ENCODE peak calls at places on chromosomes 5 and 9, in six cellular contexts. U is heart left ventricle; S is heart right ventricle; E is breast epithelium; N is CD4-positive, alpha-beta T cell; T is tibial nerve. C is an unnamed sample.

GRCh38 chr5:59640411-59640810 is 253.1 kb downstream of the PDE4D start:
- DNase-seq in U (peak; percentile 11), S (no peak), E (no peak), N (no peak), T (no peak), C (no peak)

GRCh38 chr5:159780246-159780645 is 136.0 kb upstream of the ADRA1B start:
- DNase-seq in U (no peak), S (no peak), E (no peak), N (no peak), T (no peak), C (no peak)

GRCh38 chr9:76451234-76451633 is 7.7 kb upstream of the GCNT1 start:
- DNase-seq in U (no peak), S (no peak), E (no peak), N (no peak), T (no peak), C (no peak)

GRCh38 chr5:14199902-14200301 is 56.8 kb downstream of the TRIO start:
- DNase-seq in U (peak; percentile 48), S (peak; percentile 51), E (no peak), N (no peak), T (no peak), C (no peak)

GRCh38 chr9:18184034-18184800 is 289.7 kb upstream of the ADAMTSL1 start:
- DNase-seq in U (no peak), S (no peak), E (no peak), N (no peak), T (no peak), C (no peak)

GRCh38 chr5:115342593-115343377 is 46.3 kb upstream of the CCDC112 start:
- DNase-seq in U (no peak), S (no peak), E (no peak), N (no peak), T (no peak), C (no peak)

GRCh38 chr5:174335682-174336364 is 290.3 kb downstream of the NSG2 start:
- DNase-seq in U (no peak), S (no peak), E (no peak), N (no peak), T (no peak), C (no peak)

GRCh38 chr5:138601444-138601843 is 26.2 kb upstream of the HSPA9 start:
- DNase-seq in U (no peak), S (no peak), E (no peak), N (no peak), T (no peak), C (no peak)

GRCh38 chr5:127183332-127183731 is 107.3 kb upstream of the MEGF10 start:
- DNase-seq in U (no peak), S (no peak), E (no peak), N (no peak), T (no peak), C (no peak)

GRCh38 chr9:109499631-109500120 is 1.6 kb upstream of the PTPN3 start:
- DNase-seq in U (peak; percentile 66), S (peak; percentile 58), E (peak; percentile 63), N (no peak), T (no peak), C (no peak)

GRCh38 chr5:115069087-115069968 is 100.4 kb downstream of the TRIM36 start:
- DNase-seq in U (peak; percentile 8), S (peak; percentile 26), E (no peak), N (no peak), T (peak; percentile 12), C (no peak)

GRCh38 chr9:36899406-36899805 is 134.7 kb downstream of the PAX5 start:
- DNase-seq in U (no peak), S (no peak), E (no peak), N (no peak), T (no peak), C (no peak)

GRCh38 chr5:154714271-154714986 is 40.7 kb upstream of the LARP1 start:
- DNase-seq in U (no peak), S (no peak), E (no peak), N (no peak), T (no peak), C (no peak)

GRCh38 chr9:581673-582497 is 259.6 kb upstream of the DMRT1 start:
- DNase-seq in U (no peak), S (no peak), E (no peak), N (no peak), T (no peak), C (no peak)

GRCh38 chr9:87193925-87194380 is 246.6 kb upstream of the GAS1 start:
- DNase-seq in U (no peak), S (no peak), E (no peak), N (no peak), T (peak; percentile 16), C (no peak)

GRCh38 chr9:137672907-137673791 is 54.3 kb downstream of the EHMT1 start:
- DNase-seq in U (peak; percentile 40), S (peak; percentile 51), E (no peak), N (peak; percentile 15), T (peak; percentile 72), C (no peak)

GRCh38 chr5:83721878-83722779 is 1.5 kb upstream of the HAPLN1 start:
- DNase-seq in U (peak; percentile 48), S (peak; percentile 51), E (no peak), N (no peak), T (peak; percentile 33), C (no peak)

GRCh38 chr9:18393340-18394130 is 80.4 kb upstream of the ADAMTSL1 start:
- DNase-seq in U (peak; percentile 51), S (peak; percentile 46), E (peak; percentile 72), N (no peak), T (peak; percentile 51), C (no peak)

GRCh38 chr9:136252281-136252680 is 6.7 kb upstream of the QSOX2 start:
- DNase-seq in U (no peak), S (no peak), E (no peak), N (no peak), T (no peak), C (no peak)

GRCh38 chr9:117076571-117077300 is 338.1 kb downstream of the ASTN2 start:
- DNase-seq in U (no peak), S (no peak), E (no peak), N (no peak), T (no peak), C (no peak)

GRCh38 chr9:70641031-70641430 is 226.6 kb upstream of the KLF9 start:
- DNase-seq in U (no peak), S (no peak), E (no peak), N (no peak), T (no peak), C (no peak)

GRCh38 chr5:143662020-143662419 is 149.9 kb upstream of the HMHB1 start:
- DNase-seq in U (no peak), S (no peak), E (no peak), N (no peak), T (no peak), C (no peak)

GRCh38 chr5:136147632-136148031 is 15.0 kb downstream of the SMAD5 start:
- DNase-seq in U (no peak), S (no peak), E (no peak), N (no peak), T (no peak), C (no peak)

GRCh38 chr9:68794898-68795297 is 89.9 kb downstream of the PIP5K1B start:
- DNase-seq in U (no peak), S (no peak), E (no peak), N (no peak), T (no peak), C (no peak)

GRCh38 chr9:21443849-21444625 is 3.8 kb downstream of the IFNA1 start:
- DNase-seq in U (no peak), S (no peak), E (no peak), N (no peak), T (no peak), C (no peak)

GRCh38 chr5:54217826-54218503 is 92.4 kb downstream of the ARL15 start:
- DNase-seq in U (peak; percentile 40), S (peak; percentile 57), E (no peak), N (no peak), T (peak; percentile 79), C (no peak)

GRCh38 chr5:110769282-110769681 is 30.5 kb downstream of the SLC25A46 start:
- DNase-seq in U (no peak), S (no peak), E (no peak), N (no peak), T (no peak), C (no peak)

GRCh38 chr5:134059758-134060495 is 54.6 kb upstream of the TCF7 start:
- DNase-seq in U (no peak), S (no peak), E (no peak), N (no peak), T (no peak), C (no peak)

GRCh38 chr5:28862860-28863196 is 1824.4 kb upstream of the CDH9 start:
- DNase-seq in U (no peak), S (no peak), E (no peak), N (no peak), T (no peak), C (no peak)

GRCh38 chr9:32069169-32069813 is 315.2 kb upstream of the ACO1 start:
- DNase-seq in U (no peak), S (no peak), E (no peak), N (no peak), T (no peak), C (no peak)
- TF ChIP-seq CTCF in U (no peak), S (no peak), E (no peak), N (peak; percentile 26), T (no peak), C (no peak)

GRCh38 chr5:56148453-56148971 is 84.6 kb downstream of the ANKRD55 start:
- DNase-seq in U (no peak), S (no peak), E (no peak), N (peak; percentile 50), T (no peak), C (no peak)
- H3K27ac ChIP-seq in U (no peak overlapping the region), S (no peak overlapping the region), E (no peak overlapping the region), N (peak overlapping the region; percentile 46), T (no peak overlapping the region), C (no peak overlapping the region)

DNA sequence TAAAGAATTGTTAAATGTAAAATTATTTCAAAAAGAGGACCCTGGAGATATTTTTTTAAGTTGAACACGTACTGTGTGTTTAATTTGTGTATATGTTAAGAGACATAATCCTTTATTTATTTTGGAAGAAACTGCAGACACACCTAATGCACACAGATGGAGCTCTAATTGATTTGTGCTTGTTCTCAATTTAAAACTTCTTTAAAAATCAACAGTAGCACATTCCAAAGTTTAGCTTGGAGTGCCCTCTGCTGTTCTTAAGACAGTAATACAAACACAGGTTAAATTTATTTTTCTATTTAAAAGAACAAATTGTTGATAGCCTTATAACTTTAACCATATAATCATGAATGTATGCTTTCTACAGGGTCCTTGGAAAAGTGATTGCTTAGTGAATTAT is 277.6 kb upstream of the ADAMTS16 start:
- DNase-seq in U (no peak), S (no peak), E (no peak), N (no peak), T (no peak), C (no peak)
- TF ChIP-seq CTCF in U (peak; percentile 43), S (peak; percentile 17), E (peak; percentile 39), N (no peak), T (peak; percentile 31), C (peak; percentile 39)

GRCh38 chr5:132488590-132488989 is 2.0 kb downstream of the IRF1 start:
- DNase-seq in U (no peak), S (no peak), E (no peak), N (no peak), T (no peak), C (no peak)

GRCh38 chr5:132487841-132488555 is 2.6 kb downstream of the IRF1 start:
- DNase-seq in U (peak; percentile 5), S (no peak), E (peak; percentile 25), N (no peak), T (peak; percentile 4), C (no peak)

GRCh38 chr5:132487095-132487428 is 3.5 kb downstream of the IRF1 start:
- DNase-seq in U (peak; percentile 4), S (no peak), E (peak; percentile 22), N (no peak), T (no peak), C (no peak)

GRCh38 chr5:132485641-132486317 is 4.8 kb downstream of the IRF1 start:
- DNase-seq in U (peak; percentile 4), S (no peak), E (peak; percentile 19), N (no peak), T (no peak), C (no peak)

GRCh38 chr5:132486318-132487094 is 4.1 kb downstream of the IRF1 start:
- DNase-seq in U (peak; percentile 4), S (no peak), E (no peak), N (no peak), T (no peak), C (no peak)
- H3K27ac ChIP-seq in U (no peak overlapping the region), S (peak overlapping the region; percentile 18), E (peak overlapping the region; percentile 35), N (peak overlapping the region; percentile 99), T (no peak overlapping the region), C (peak overlapping the region; percentile 97)